ENCODE peak calls at places on chromosomes 7 and 10, in five cellular contexts. R is HAP-1; J is cardiac septum; Z is naive thymus-derived CD4-positive, alpha-beta T cell; L is ELR. U is an unnamed sample.

GRCh38 chr10:109974509-109975191 is 33.1 kb upstream of the ADD3 start:
- DNase-seq in R (no peak), J (no peak), Z (no peak), L (no peak), U (no peak)

GRCh38 chr10:61272781-61273180 is 180.4 kb downstream of the TMEM26 start:
- DNase-seq in R (no peak), J (no peak), Z (no peak), L (no peak), U (no peak)

GRCh38 chr7:24902276-24902675 is 77.7 kb downstream of the OSBPL3 start:
- DNase-seq in R (no peak), J (no peak), Z (no peak), L (peak; percentile 45), U (no peak)

GRCh38 chr7:49279886-49280285 is 355.5 kb downstream of the CDC14C start:
- DNase-seq in R (no peak), J (no peak), Z (no peak), L (no peak), U (no peak)

GRCh38 chr10:54833029-54833428 is 32.0 kb upstream of the PCDH15 start:
- DNase-seq in R (no peak), J (no peak), Z (no peak), L (no peak), U (no peak)

GRCh38 chr10:17386616-17387075 is 67.7 kb downstream of the ST8SIA6 start:
- DNase-seq in R (no peak), J (no peak), Z (no peak), L (no peak), U (no peak)

GRCh38 chr10:68938117-68938516 is 17.9 kb upstream of the DDX21 start:
- DNase-seq in R (no peak), J (no peak), Z (no peak), L (no peak), U (no peak)

GRCh38 chr7:101114492-101114891 is 12.4 kb upstream of the SERPINE1 start:
- DNase-seq in R (no peak), J (no peak), Z (no peak), L (peak; percentile 87), U (no peak)

GRCh38 chr10:71622656-71623055 is 96.9 kb downstream of the C10orf105 start:
- DNase-seq in R (no peak), J (no peak), Z (no peak), L (no peak), U (no peak)

GRCh38 chr7:132573237-132573636 is 3.0 kb downstream of the PLXNA4 start:
- DNase-seq in R (no peak), J (no peak), Z (no peak), L (no peak), U (no peak)

GRCh38 chr10:34305189-34305588 is 509.9 kb downstream of the PARD3 start:
- DNase-seq in R (peak; percentile 18), J (no peak), Z (no peak), L (no peak), U (no peak)

GRCh38 chr7:66178258-66178657 is 26.9 kb upstream of the TPST1 start:
- DNase-seq in R (no peak), J (no peak), Z (no peak), L (no peak), U (no peak)

GRCh38 chr10:124677871-124678565 is 66.2 kb downstream of the FAM53B start:
- DNase-seq in R (peak; percentile 66), J (no peak), Z (no peak), L (no peak), U (no peak)

GRCh38 chr10:25682203-25682950 is 251.7 kb upstream of the MYO3A start:
- DNase-seq in R (no peak), J (no peak), Z (no peak), L (peak; percentile 2), U (peak; percentile 56)

GRCh38 chr10:3779146-3779707 is 5.8 kb downstream of the KLF6 start:
- DNase-seq in R (no peak), J (peak; percentile 74), Z (no peak), L (peak; percentile 37), U (no peak)

GRCh38 chr10:5552376-5553321 is 27.9 kb downstream of the CALML3 start:
- DNase-seq in R (no peak), J (peak; percentile 46), Z (no peak), L (no peak), U (no peak)

GRCh38 chr10:51269816-51270215 is 195.5 kb downstream of the PRKG1 start:
- DNase-seq in R (no peak), J (no peak), Z (no peak), L (no peak), U (no peak)

GRCh38 chr10:49296382-49296781 is 2.6 kb upstream of the C10orf71 start:
- DNase-seq in R (no peak), J (no peak), Z (no peak), L (no peak), U (no peak)